ENCODE peak calls at places on chromosomes 2 and 18, in ten cellular contexts. H is posterior cingulate gyrus; W is occipital lobe; P is tibial nerve; D is NCI-H1694 treated with DMSO at 0.1 percent for 48 hours; M is NCI-H1105; B is AG08395; S is NCI-H446; E is stimulated activated CD8-positive, alpha-beta memory T cell treated with anti-CD3 and anti-CD28 coated beads, Interleukin-4, amount 100 ng/mL, for 48 hours; J is NCI-H774. N is an unnamed sample.
A peak's percentile ranks its signal among the peaks of the same experiment; 100 is the strongest.

GRCh38 chr18:48629730-48630324 is 91.0 kb downstream of the CTIF start:
- DNase-seq in P (no peak), B (peak; percentile 96), J (no peak), E (no peak), W (no peak), H (no peak), S (peak; percentile 24), D (no peak), M (no peak), N (peak; percentile 99)

GRCh38 chr2:99974966-99975365 is 167.4 kb downstream of the AFF3 start:
- DNase-seq in M (no peak), H (no peak), E (no peak), B (no peak), P (no peak), J (no peak), S (no peak), W (no peak), D (no peak), N (peak; percentile 57)

GRCh38 chr2:154710078-154710477 is 11.6 kb downstream of the KCNJ3 start:
- DNase-seq in H (no peak), W (no peak), S (no peak), M (no peak), P (no peak), B (no peak), D (no peak), E (no peak), J (no peak), N (no peak)

GRCh38 chr18:3061581-3062416 is 48.9 kb upstream of the LPIN2 start:
- DNase-seq in P (no peak), E (peak; percentile 67), D (no peak), W (no peak), B (no peak), S (no peak), H (no peak), M (no peak), J (no peak), N (no peak)

GRCh38 chr2:119671011-119671410 is 8.0 kb upstream of the TMEM177 start:
- DNase-seq in S (no peak), E (no peak), W (no peak), H (no peak), M (no peak), P (no peak), D (no peak), J (no peak), B (no peak), N (no peak)

GRCh38 chr2:198337368-198337767 is 533.0 kb downstream of the PLCL1 start:
- DNase-seq in J (no peak), S (no peak), H (no peak), P (no peak), E (no peak), B (no peak), W (no peak), D (no peak), M (no peak), N (no peak)

GRCh38 chr18:3649559-3650426 is 199.8 kb downstream of the TGIF1 start:
- DNase-seq in D (no peak), J (no peak), P (peak; percentile 42), H (no peak), M (no peak), S (no peak), E (no peak), B (no peak), W (no peak), N (peak; percentile 93)

GRCh38 chr2:3483227-3483985 is 35.9 kb downstream of the ADI1 start:
- DNase-seq in H (peak; percentile 74), S (no peak), B (peak; percentile 93), M (peak; percentile 9), P (peak; percentile 14), J (no peak), D (no peak), W (peak; percentile 36), E (no peak), N (peak; percentile 71)

GRCh38 chr2:86064006-86064405 is 41.7 kb downstream of the POLR1A start:
- DNase-seq in J (no peak), D (no peak), P (no peak), W (no peak), H (no peak), M (no peak), E (no peak), B (peak; percentile 28), S (no peak), N (no peak)

GRCh38 chr2:206471524-206472062 is 28.3 kb downstream of the ADAM23 start:
- DNase-seq in S (no peak), P (no peak), E (no peak), D (no peak), W (no peak), M (no peak), J (no peak), B (no peak), H (no peak), N (no peak)

GRCh38 chr2:11103984-11104793 is 51.1 kb upstream of the SLC66A3 start:
- DNase-seq in P (no peak), S (no peak), W (no peak), H (no peak), M (no peak), D (no peak), B (no peak), J (no peak), E (peak; percentile 41), N (no peak)

GRCh38 chr2:48482774-48483173 is 47.2 kb upstream of the STON1 start:
- DNase-seq in H (no peak), W (peak; percentile 4), P (no peak), D (peak; percentile 60), J (peak; percentile 9), S (peak; percentile 84), E (no peak), M (peak; percentile 7), B (no peak), N (peak; percentile 35)

GRCh38 chr2:235511187-235511661 is 17.4 kb downstream of the AGAP1 start:
- DNase-seq in H (no peak), E (no peak), S (no peak), W (no peak), M (peak; percentile 12), D (no peak), P (no peak), J (no peak), B (peak; percentile 94), N (peak; percentile 88)

GRCh38 chr2:67323209-67323991 is 73.7 kb upstream of the ETAA1 start:
- DNase-seq in H (no peak), J (no peak), E (no peak), B (no peak), S (no peak), W (no peak), M (no peak), P (no peak), D (no peak), N (peak; percentile 69)

GRCh38 chr2:37318401-37318800 is 6.2 kb downstream of the PRKD3 start:
- DNase-seq in B (peak; percentile 8), M (no peak), D (no peak), P (no peak), H (no peak), J (no peak), W (no peak), E (no peak), S (no peak), N (peak; percentile 86)

GRCh38 chr2:191831410-191831994 is 15.4 kb downstream of the CAVIN2 start:
- DNase-seq in S (no peak), H (no peak), P (no peak), M (no peak), E (no peak), W (no peak), D (no peak), J (no peak), B (no peak), N (no peak)

GRCh38 chr18:77470836-77471413 is 221.3 kb downstream of the GALR1 start:
- DNase-seq in W (no peak), H (no peak), M (no peak), J (no peak), S (no peak), E (no peak), P (no peak), D (no peak), B (peak; percentile 4), N (no peak)

GRCh38 chr2:45242161-45242741 is 233.0 kb upstream of the SIX2 start:
- DNase-seq in B (no peak), W (no peak), H (no peak), M (no peak), E (no peak), P (no peak), J (no peak), S (no peak), D (no peak), N (peak; percentile 73)

GRCh38 chr18:76564117-76564516 is 69.1 kb upstream of the ZNF516 start:
- DNase-seq in J (no peak), M (no peak), D (no peak), H (no peak), E (no peak), P (no peak), B (no peak), S (no peak), W (no peak), N (peak; percentile 51)

GRCh38 chr2:233819884-233820765 is 34.2 kb downstream of the HJURP start:
- DNase-seq in S (no peak), J (no peak), D (no peak), B (peak; percentile 27), M (no peak), H (no peak), P (no peak), E (peak; percentile 10), W (no peak), N (no peak)

GRCh38 chr2:220499281-220499680 is 871.9 kb downstream of the SLC4A3 start:
- DNase-seq in P (no peak), D (peak; percentile 7), H (no peak), W (no peak), M (no peak), S (peak; percentile 85), B (peak; percentile 80), J (no peak), E (no peak), N (peak; percentile 73)

GRCh38 chr2:30354150-30354549 is 92.9 kb upstream of the LCLAT1 start:
- DNase-seq in E (no peak), B (no peak), W (no peak), H (no peak), M (no peak), D (no peak), J (no peak), S (no peak), P (no peak), N (no peak)

GRCh38 chr2:105400138-105400540 is 1.3 kb upstream of the FHL2 start:
- DNase-seq in H (no peak), J (no peak), M (no peak), W (no peak), B (no peak), E (no peak), S (no peak), P (no peak), D (no peak), N (no peak)

GRCh38 chr2:4340536-4340935 is 637.2 kb downstream of the DCDC2C start:
- DNase-seq in P (no peak), E (no peak), S (no peak), H (no peak), J (no peak), D (no peak), M (no peak), B (no peak), W (no peak), N (no peak)

GRCh38 chr2:215657844-215658243 is 222.0 kb upstream of the FN1 start:
- DNase-seq in M (no peak), J (no peak), E (no peak), B (peak; percentile 73), W (no peak), P (no peak), D (no peak), S (no peak), H (no peak), N (peak; percentile 94)

GRCh38 chr2:58240595-58240937 is 559 bp downstream of the FANCL start:
- DNase-seq in S (peak; percentile 62), B (no peak), M (no peak), J (peak; percentile 28), P (no peak), D (no peak), W (no peak), E (no peak), H (no peak), N (peak; percentile 23)

GRCh38 chr2:96153991-96154431 is 8.8 kb upstream of the DUSP2 start:
- DNase-seq in W (no peak), B (no peak), H (peak; percentile 47), E (no peak), P (no peak), S (no peak), D (no peak), J (no peak), M (no peak), N (no peak)

N was measured in fibroblast of the aortic adventitia.